ENCODE peak calls at places on chromosomes 12 and 14, in seven cellular contexts. D, O, I, T, R, C and A are unnamed samples.
A peak's percentile ranks its signal among the peaks of the same experiment; 100 is the strongest.

GRCh38 chr14:57495409-57495808 is 1.8 kb upstream of the CCDC198 start:
- DNase-seq in C (no peak), O (no peak), D (no peak), R (no peak), T (no peak), I (no peak), A (no peak)

GRCh38 chr12:40145896-40146295 is 40.0 kb upstream of the SLC2A13 start:
- DNase-seq in O (no peak), D (no peak), T (no peak), I (no peak), R (no peak), C (no peak), A (no peak)

GRCh38 chr12:42128888-42129287 is 15.8 kb downstream of the GXYLT1 start:
- DNase-seq in O (no peak), R (no peak), D (no peak), T (no peak), I (no peak), C (no peak), A (no peak)

GRCh38 chr14:74401504-74402241 is 24.3 kb downstream of the SYNDIG1L start:
- DNase-seq in I (no peak), R (peak; percentile 42), C (peak; percentile 93), D (no peak), O (no peak), T (peak; percentile 71), A (peak; percentile 88)

GRCh38 chr12:127363392-127363791 is 903.6 kb upstream of the TMEM132C start:
- DNase-seq in I (no peak), O (no peak), D (no peak), R (no peak), T (no peak), C (no peak), A (no peak)

GRCh38 chr12:52608161-52608560 is 6.9 kb upstream of the KRT72 start:
- DNase-seq in C (no peak), R (no peak), D (no peak), I (no peak), T (no peak), O (no peak), A (no peak)

GRCh38 chr12:18898469-18898868 is 160.6 kb downstream of the CAPZA3 start:
- DNase-seq in R (no peak), I (no peak), O (no peak), C (no peak), D (no peak), T (no peak), A (no peak)

GRCh38 chr14:68562911-68563255 is 230.0 kb downstream of the ZFP36L1 start:
- DNase-seq in D (no peak), C (no peak), O (no peak), R (no peak), T (no peak), I (no peak), A (no peak)

GRCh38 chr12:124608451-124608870 is 41.0 kb upstream of the NCOR2 start:
- DNase-seq in R (no peak), I (no peak), C (no peak), T (no peak), D (no peak), O (no peak), A (no peak)

GRCh38 chr12:90085491-90086274 is 377.0 kb upstream of the ATP2B1 start:
- DNase-seq in R (no peak), T (no peak), I (no peak), O (no peak), C (no peak), D (no peak), A (no peak)

GRCh38 chr14:91519239-91520036 is 9.3 kb upstream of the PPP4R3A start:
- DNase-seq in T (no peak), I (no peak), C (no peak), O (no peak), R (no peak), D (no peak), A (no peak)

GRCh38 chr12:48105867-48106563 is at the start of gene SENP1:
- DNase-seq in T (peak; percentile 93), O (peak; percentile 62), I (peak; percentile 67), D (peak; percentile 93), C (peak; percentile 96), R (peak; percentile 91), A (peak; percentile 95)
- TF ChIP-seq POLR2A in T (no peak), O (peak; percentile 50), I (no peak), D (peak; percentile 19), C (no peak), R (no peak), A (no peak)

GRCh38 chr12:46549527-46550265 is 177.1 kb upstream of the SLC38A2 start:
- DNase-seq in R (no peak), D (no peak), T (no peak), O (no peak), I (no peak), C (no peak), A (no peak)
- TF ChIP-seq POLR2A in R (no peak), D (no peak), T (no peak), O (no peak), I (no peak), C (no peak), A (no peak)

DNA sequence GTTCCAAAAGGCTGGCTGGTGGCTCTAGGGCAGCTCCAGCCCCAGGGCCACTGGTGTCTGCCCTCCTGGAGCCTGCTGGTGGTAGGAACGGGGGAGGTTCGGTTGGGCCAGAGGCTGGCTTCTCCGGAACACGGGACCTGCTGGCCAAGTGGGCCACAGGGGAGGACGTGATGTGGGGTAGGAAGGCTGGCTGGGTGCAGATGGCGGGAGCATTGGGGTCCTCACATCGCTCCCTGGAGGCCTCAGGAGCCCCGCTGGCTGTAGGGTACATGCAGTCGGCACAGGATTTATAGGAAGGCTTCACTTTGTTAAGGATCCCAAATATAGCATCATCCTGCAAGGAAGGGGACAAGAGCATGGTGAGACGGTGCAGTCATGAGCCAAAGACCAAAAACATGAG is 57.6 kb upstream of the CORO1C start:
- DNase-seq in C (peak; percentile 65), R (no peak), O (no peak), I (no peak), D (no peak), T (no peak), A (no peak)
- TF ChIP-seq POLR2A in C (no peak), R (no peak), O (no peak), I (no peak), D (no peak), T (no peak), A (no peak)

GRCh38 chr12:132081423-132081822 is 62.7 kb downstream of the DDX51 start:
- DNase-seq in D (no peak), C (no peak), O (no peak), I (no peak), R (no peak), T (peak; percentile 63), A (no peak)

GRCh38 chr12:132079190-132079589 is 64.9 kb downstream of the DDX51 start:
- DNase-seq in O (no peak), C (no peak), R (no peak), D (peak; percentile 88), I (no peak), T (no peak), A (no peak)

GRCh38 chr12:132084681-132085635 is 59.2 kb downstream of the DDX51 start:
- DNase-seq in C (peak; percentile 90), O (peak; percentile 65), R (peak; percentile 77), I (no peak), T (no peak), D (peak; percentile 83), A (peak; percentile 80)

GRCh38 chr12:132079695-132080094 is 64.4 kb downstream of the DDX51 start:
- DNase-seq in I (no peak), O (no peak), C (no peak), T (no peak), D (no peak), R (no peak), A (no peak)

DNA sequence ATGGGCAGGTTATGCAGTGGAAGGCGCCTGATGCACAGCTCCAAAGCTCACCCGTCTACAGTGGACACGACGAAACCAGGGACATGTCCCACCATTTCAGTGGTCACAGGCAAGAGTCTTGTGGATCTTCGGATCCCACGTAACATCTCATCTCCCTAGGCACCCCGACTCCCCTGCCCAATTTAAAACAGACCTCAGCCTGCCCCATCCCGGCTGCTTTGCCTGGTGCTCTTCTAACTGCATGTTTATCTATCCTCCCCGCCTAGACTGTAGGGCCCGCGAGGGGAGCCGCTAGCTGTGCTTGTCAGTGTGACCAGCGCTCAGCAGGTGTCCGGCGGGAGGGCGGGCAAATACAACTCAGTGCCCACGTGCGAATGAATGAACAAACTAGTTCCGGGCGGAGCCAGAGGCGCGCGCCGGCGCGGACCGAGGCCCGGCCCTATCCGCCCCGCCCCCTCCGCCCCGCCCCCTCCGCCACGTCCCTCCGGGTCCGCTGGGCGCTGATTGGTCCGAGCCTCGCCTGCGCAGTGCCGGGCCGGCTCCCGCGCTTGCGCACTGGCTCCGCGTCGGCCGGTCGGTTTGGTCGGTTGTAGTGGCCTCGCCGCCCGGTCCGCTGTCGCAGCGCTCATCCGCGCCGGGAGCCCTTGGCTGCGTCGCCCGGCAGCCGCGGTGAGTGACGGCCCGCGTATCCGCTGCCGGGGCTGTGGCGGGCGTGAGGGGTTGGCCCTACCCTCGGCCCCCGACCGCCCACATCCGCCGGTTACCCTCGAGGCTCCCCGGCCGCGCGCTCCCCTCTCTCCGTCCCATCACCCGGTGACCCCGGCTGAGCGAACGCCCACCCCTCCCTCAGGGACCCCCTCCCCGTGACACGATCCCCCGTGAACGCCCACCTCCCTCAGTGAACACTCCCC is 60.1 kb downstream of the DDX51 start:
- DNase-seq in O (peak; percentile 99), C (peak; percentile 97), I (peak; percentile 69), D (peak; percentile 93), R (peak; percentile 92), T (peak; percentile 92), A (peak; percentile 95)
- TF ChIP-seq POLR2A in O (peak; percentile 96), C (peak; percentile 54), I (peak; percentile 82), D (peak; percentile 92), R (peak; percentile 72), T (peak; percentile 84), A (peak; percentile 70)

DNA sequence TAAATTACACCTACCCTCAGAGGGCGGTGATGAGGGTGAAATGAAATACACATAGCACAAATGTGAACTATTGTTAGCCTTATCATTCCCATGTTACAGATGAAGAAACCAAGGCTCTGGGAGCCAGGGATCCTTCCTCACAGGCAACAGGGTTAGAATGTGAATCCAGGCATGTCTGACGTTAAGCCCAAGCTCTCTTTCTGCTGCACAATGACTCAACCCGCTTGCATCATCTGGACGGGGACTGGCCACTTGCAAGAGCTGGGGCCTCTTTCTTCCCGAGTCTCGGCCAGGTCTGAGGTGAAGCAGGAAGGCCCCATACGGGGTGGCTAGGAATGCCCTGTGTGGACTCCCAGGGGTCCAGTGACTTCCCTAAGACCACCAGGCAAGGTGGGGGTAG is 105.2 kb downstream of the RBM19 start:
- DNase-seq in T (no peak), R (no peak), O (peak; percentile 96), I (no peak), C (no peak), D (no peak), A (no peak)
- TF ChIP-seq POLR2A in T (no peak), R (no peak), O (no peak), I (no peak), C (no peak), D (no peak), A (no peak)

GRCh38 chr12:114684098-114684869 is at the start of gene TBX3:
- DNase-seq in T (peak; percentile 98), O (peak; percentile 71), C (peak; percentile 88), D (peak; percentile 95), I (peak; percentile 85), R (peak; percentile 96), A (peak; percentile 96)
- TF ChIP-seq POLR2A in T (peak; percentile 86), O (peak; percentile 54), C (no peak), D (peak; percentile 91), I (peak; percentile 47), R (peak; percentile 55), A (peak; percentile 94)

GRCh38 chr14:49863483-49864262 is 11.1 kb upstream of the NEMF start:
- DNase-seq in R (no peak), C (no peak), T (no peak), I (no peak), D (no peak), O (no peak), A (no peak)
- TF ChIP-seq POLR2A in R (no peak), C (no peak), T (no peak), I (no peak), D (no peak), O (no peak), A (no peak)

GRCh38 chr12:110354172-110354780 is 49.2 kb downstream of the ANAPC7 start:
- DNase-seq in T (no peak), R (no peak), O (no peak), D (no peak), C (no peak), I (no peak), A (no peak)
- TF ChIP-seq POLR2A in T (no peak), R (no peak), O (no peak), D (no peak), C (no peak), I (no peak), A (no peak)